ENCODE peak calls at places on chromosomes 3 and 15, in nine cellular contexts. L is hepatocyte, Q is thoracic aorta, A is psoas muscle, X is heart left ventricle, W is Peyer's patch, V is gastrocnemius medialis, I is lower lobe of right lung, E is heart right ventricle. P is an unnamed sample.

GRCh38 chr3:55242921-55243320 is 244.2 kb downstream of the WNT5A start:
- DNase-seq in I (no peak), E (no peak), W (no peak), L (no peak), Q (no peak), A (no peak), V (no peak), X (no peak), P (no peak)

GRCh38 chr3:38738630-38739395 is 77.2 kb downstream of the SCN10A start:
- DNase-seq in V (no peak), Q (no peak), L (peak; percentile 62), A (no peak), E (peak; percentile 16), W (no peak), X (no peak), I (no peak), P (no peak)

GRCh38 chr3:116473602-116474001 is 28.3 kb upstream of the LSAMP start:
- DNase-seq in X (no peak), A (no peak), W (no peak), E (no peak), I (no peak), Q (no peak), V (no peak), L (no peak), P (no peak)

GRCh38 chr15:71813723-71814470 is 3.5 kb downstream of the NR2E3 start:
- DNase-seq in L (no peak), E (no peak), A (no peak), W (no peak), X (no peak), Q (no peak), V (no peak), I (no peak), P (no peak)

GRCh38 chr3:55633333-55633732 is 146.2 kb upstream of the WNT5A start:
- DNase-seq in Q (no peak), V (no peak), E (no peak), L (no peak), I (no peak), X (no peak), A (no peak), W (no peak), P (no peak)

GRCh38 chr3:64708456-64708855 is 20.7 kb upstream of the ADAMTS9 start:
- DNase-seq in L (no peak), A (no peak), E (no peak), I (no peak), V (no peak), W (no peak), X (no peak), Q (no peak), P (no peak)

GRCh38 chr3:12944849-12945248 is 103.5 kb upstream of the RPL32 start:
- DNase-seq in L (no peak), Q (no peak), X (no peak), A (no peak), E (no peak), V (no peak), W (no peak), I (no peak), P (no peak)

GRCh38 chr3:53495518-53496501 is 1.4 kb downstream of the CACNA1D start:
- DNase-seq in E (no peak), V (no peak), I (no peak), Q (no peak), L (peak; percentile 42), X (no peak), A (no peak), W (no peak), P (no peak)

GRCh38 chr15:37125143-37125542 is 24.8 kb upstream of the MEIS2 start:
- DNase-seq in Q (no peak), W (no peak), X (no peak), V (no peak), E (no peak), I (no peak), L (no peak), A (no peak), P (no peak)

GRCh38 chr3:189324538-189325138 is 152.9 kb downstream of the TPRG1 start:
- DNase-seq in I (peak; percentile 46), Q (no peak), X (no peak), L (peak; percentile 88), V (peak; percentile 30), E (peak; percentile 5), A (no peak), W (peak; percentile 85), P (no peak)

GRCh38 chr15:70093481-70094309 is 4.0 kb downstream of the TLE3 start:
- DNase-seq in X (no peak), L (peak; percentile 39), W (no peak), Q (no peak), A (no peak), V (no peak), I (no peak), E (no peak), P (no peak)

GRCh38 chr3:147758786-147759185 is 349.6 kb downstream of the ZIC1 start:
- DNase-seq in A (no peak), I (no peak), W (no peak), E (no peak), L (no peak), Q (no peak), X (no peak), V (no peak), P (no peak)

GRCh38 chr15:38225381-38225780 is 27.3 kb upstream of the SPRED1 start:
- DNase-seq in E (no peak), I (no peak), A (no peak), X (no peak), Q (no peak), W (no peak), V (no peak), L (no peak), P (no peak)

GRCh38 chr15:72116680-72117447 is 1.1 kb downstream of the MYO9A start:
- DNase-seq in E (peak; percentile 45), V (peak; percentile 61), X (peak; percentile 37), W (peak; percentile 31), A (peak; percentile 25), I (no peak), L (peak; percentile 53), Q (peak; percentile 9), P (peak; percentile 23)

GRCh38 chr3:152276688-152277087 is 8.0 kb downstream of the MBNL1 start:
- DNase-seq in E (no peak), Q (no peak), L (no peak), V (no peak), I (no peak), W (no peak), X (no peak), A (no peak), P (no peak)
- H3K27ac ChIP-seq in E (peak overlapping the region; percentile 58), Q (peak overlapping the region; percentile 97), L (no peak overlapping the region), V (peak overlapping the region; percentile 96), I (no peak overlapping the region), W (peak overlapping the region; percentile 11), X (peak overlapping the region; percentile 60), A (peak overlapping the region; percentile 99), P (peak overlapping the region; percentile 29)

DNA sequence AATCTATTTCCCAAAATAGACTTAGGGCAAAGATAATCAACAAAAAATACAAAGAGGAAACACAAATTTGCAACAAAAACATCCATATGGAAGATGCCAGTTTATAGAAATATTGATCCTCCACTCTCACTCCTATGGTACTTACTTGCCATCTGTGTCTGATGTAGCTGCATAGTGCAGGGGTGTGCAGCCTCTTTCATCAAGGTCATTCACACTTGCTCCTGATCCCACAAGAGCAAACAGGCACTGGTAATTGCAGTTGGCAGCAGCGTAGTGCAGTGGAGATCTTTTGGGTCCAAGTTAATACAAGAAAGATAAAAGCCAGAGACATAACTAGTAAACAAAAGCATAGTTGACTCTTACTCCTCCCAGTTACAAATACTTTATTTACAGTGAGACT is 90.0 kb downstream of the ANKRD28 start:
- DNase-seq in Q (no peak), L (no peak), V (no peak), E (no peak), A (no peak), W (no peak), I (no peak), X (no peak), P (no peak)
- H3K36me3 ChIP-seq in Q (peaks cover 16% of the 10 kb centered on the region), L (no peaks in the 10 kb centered on the region), V (peaks cover 44% of the 10 kb centered on the region), E (peaks cover 66% of the 10 kb centered on the region), A (peaks cover 7% of the 10 kb centered on the region), W (no peaks in the 10 kb centered on the region), I (peaks cover 56% of the 10 kb centered on the region), X (peaks cover 63% of the 10 kb centered on the region), P (no peaks in the 10 kb centered on the region)

GRCh38 chr3:119302697-119303630 is 8.8 kb downstream of the ARHGAP31 start:
- DNase-seq in Q (no peak), V (no peak), I (no peak), L (no peak), X (no peak), E (no peak), W (peak; percentile 51), A (no peak), P (no peak)
- H3K27ac ChIP-seq in Q (no peak overlapping the region), V (no peak overlapping the region), I (peak overlapping the region; percentile 36), L (no peak overlapping the region), X (no peak overlapping the region), E (no peak overlapping the region), W (no peak overlapping the region), A (no peak overlapping the region), P (peak overlapping the region; percentile 54)

GRCh38 chr15:75688831-75689230 is 23.8 kb downstream of the CSPG4 start:
- DNase-seq in A (no peak), V (no peak), Q (no peak), I (no peak), E (no peak), X (no peak), L (no peak), W (no peak), P (no peak)
- H3K36me3 ChIP-seq in A (no peaks in the 10 kb centered on the region), V (peaks cover 53% of the 10 kb centered on the region), Q (peaks cover 80% of the 10 kb centered on the region), I (no peaks in the 10 kb centered on the region), E (peaks cover 35% of the 10 kb centered on the region), X (peaks cover 30% of the 10 kb centered on the region), L (no peaks in the 10 kb centered on the region), W (no peaks in the 10 kb centered on the region), P (no peaks in the 10 kb centered on the region)

DNA sequence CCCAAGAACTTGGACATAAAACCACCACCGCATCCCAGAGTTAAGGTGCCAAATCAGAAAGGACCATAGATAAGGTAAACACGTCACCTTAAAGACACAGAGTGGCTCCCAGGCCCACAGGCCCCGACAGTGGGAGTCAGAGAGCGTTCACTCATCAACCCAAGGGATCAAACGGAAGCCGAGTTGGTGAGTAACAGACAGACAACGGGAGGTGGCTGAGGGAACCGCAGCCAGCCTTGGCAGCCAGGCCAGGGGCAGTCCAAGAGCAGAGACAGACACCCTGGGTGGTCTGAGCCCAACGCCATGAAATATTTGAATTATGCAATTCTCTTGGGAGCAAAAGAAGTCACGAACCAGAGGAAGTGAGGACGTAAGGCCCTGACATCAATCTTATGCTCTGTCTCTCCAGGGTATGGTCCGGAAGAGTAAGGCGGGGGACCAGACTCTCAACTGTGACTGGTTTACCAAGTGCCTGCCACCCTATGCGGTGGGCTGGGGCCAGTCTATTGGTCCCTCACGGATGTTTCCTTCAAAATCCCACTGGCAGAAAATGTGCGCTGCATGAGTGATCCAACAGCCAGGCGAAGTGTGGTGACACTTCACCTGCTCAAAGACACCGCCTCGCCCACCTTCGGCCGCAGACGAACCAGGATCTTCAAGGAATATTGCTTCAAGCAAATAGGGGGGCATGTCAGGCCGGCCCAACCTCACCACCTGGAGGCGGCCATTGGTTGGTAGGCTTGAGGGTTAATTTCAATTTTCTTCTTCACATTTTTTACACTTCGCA is 34.3 kb downstream of the TMEM44 start:
- DNase-seq in E (no peak), A (peak; percentile 59), L (no peak), W (no peak), Q (no peak), I (no peak), X (no peak), V (no peak), P (peak; percentile 29)
- H3K27ac ChIP-seq in E (no peak overlapping the region), A (no peak overlapping the region), L (no peak overlapping the region), W (no peak overlapping the region), Q (no peak overlapping the region), I (no peak overlapping the region), X (no peak overlapping the region), V (no peak overlapping the region), P (no peak overlapping the region)